ENCODE peak calls at places on chromosomes 1 and 21, in eight cellular contexts. One of them, this sample, is unnamed.
A peak's percentile ranks its signal among the peaks of the same experiment; 100 is the strongest.

GRCh38 chr1:205068457-205069035 is 15.7 kb downstream of the TMEM81 start:
- DNase-seq in HL-60: no peak
- DNase-seq in MCF 10A: no peak
- DNase-seq in Calu3: no peak
- DNase-seq in ascending aorta: no peak
- DNase-seq in HFF-Myc: no peak
- DNase-seq in GM10248: no peak
- DNase-seq in AG10803: peak; percentile 70
- DNase-seq in this sample: no peak

GRCh38 chr1:202010042-202011015 is at the start of gene ELF3:
- DNase-seq in HL-60: no peak
- DNase-seq in MCF 10A: peak; percentile 66
- DNase-seq in Calu3: peak; percentile 98
- DNase-seq in ascending aorta: no peak
- DNase-seq in HFF-Myc: no peak
- DNase-seq in GM10248: peak; percentile 87
- DNase-seq in AG10803: no peak
- DNase-seq in this sample: no peak

GRCh38 chr1:19426294-19427086 is 58.8 kb downstream of the CAPZB start:
- DNase-seq in HL-60: no peak
- DNase-seq in MCF 10A: no peak
- DNase-seq in Calu3: no peak
- DNase-seq in ascending aorta: no peak
- DNase-seq in HFF-Myc: no peak
- DNase-seq in GM10248: no peak
- DNase-seq in AG10803: no peak
- DNase-seq in this sample: peak; percentile 80

GRCh38 chr21:25639167-25639921 is at the start of gene JAM2:
- DNase-seq in HL-60: no peak
- DNase-seq in MCF 10A: peak; percentile 13
- DNase-seq in Calu3: no peak
- DNase-seq in ascending aorta: peak; percentile 67
- DNase-seq in HFF-Myc: no peak
- DNase-seq in GM10248: peak; percentile 83
- DNase-seq in AG10803: peak; percentile 9
- DNase-seq in this sample: peak; percentile 67

GRCh38 chr1:8317647-8318360 is at the start of gene SLC45A1:
- DNase-seq in HL-60: peak; percentile 17
- DNase-seq in MCF 10A: peak; percentile 40
- DNase-seq in Calu3: peak; percentile 65
- DNase-seq in ascending aorta: peak; percentile 89
- DNase-seq in HFF-Myc: peak; percentile 9
- DNase-seq in GM10248: peak; percentile 86
- DNase-seq in AG10803: peak; percentile 41
- DNase-seq in this sample: no peak

GRCh38 chr1:234704106-234704887 is 94.3 kb upstream of the IRF2BP2 start:
- DNase-seq in HL-60: no peak
- DNase-seq in MCF 10A: no peak
- DNase-seq in Calu3: no peak
- DNase-seq in ascending aorta: peak; percentile 37
- DNase-seq in HFF-Myc: no peak
- DNase-seq in GM10248: no peak
- DNase-seq in AG10803: no peak
- DNase-seq in this sample: no peak

GRCh38 chr1:158969166-158969565 is 37.8 kb downstream of the PYHIN1 start:
- DNase-seq in HL-60: no peak
- DNase-seq in MCF 10A: peak; percentile 28
- DNase-seq in Calu3: no peak
- DNase-seq in ascending aorta: no peak
- DNase-seq in HFF-Myc: no peak
- DNase-seq in GM10248: no peak
- DNase-seq in AG10803: no peak
- DNase-seq in this sample: no peak

GRCh38 chr1:152036316-152037216 is at the start of gene S100A11:
- DNase-seq in HL-60: peak; percentile 91
- DNase-seq in MCF 10A: peak; percentile 94
- DNase-seq in Calu3: peak; percentile 96
- DNase-seq in ascending aorta: peak; percentile 95
- DNase-seq in HFF-Myc: no peak
- DNase-seq in GM10248: peak; percentile 66
- DNase-seq in AG10803: peak; percentile 87
- DNase-seq in this sample: peak; percentile 97

GRCh38 chr1:24362982-24363614 is 43.9 kb downstream of the GRHL3 start:
- DNase-seq in HL-60: no peak
- DNase-seq in MCF 10A: peak; percentile 96
- DNase-seq in Calu3: no peak
- DNase-seq in ascending aorta: no peak
- DNase-seq in HFF-Myc: peak; percentile 73
- DNase-seq in GM10248: no peak
- DNase-seq in AG10803: peak; percentile 85
- DNase-seq in this sample: no peak

GRCh38 chr1:38477811-38478210 is 381.8 kb downstream of the RRAGC start:
- DNase-seq in HL-60: no peak
- DNase-seq in MCF 10A: no peak
- DNase-seq in Calu3: no peak
- DNase-seq in ascending aorta: no peak
- DNase-seq in HFF-Myc: no peak
- DNase-seq in GM10248: no peak
- DNase-seq in AG10803: no peak
- DNase-seq in this sample: no peak

GRCh38 chr1:236851871-236852270 is 56.8 kb downstream of the MTR start:
- DNase-seq in HL-60: no peak
- DNase-seq in MCF 10A: no peak
- DNase-seq in Calu3: no peak
- DNase-seq in ascending aorta: no peak
- DNase-seq in HFF-Myc: no peak
- DNase-seq in GM10248: no peak
- DNase-seq in AG10803: no peak
- DNase-seq in this sample: no peak

GRCh38 chr1:12595839-12596821 is 21.9 kb downstream of the DHRS3 start:
- DNase-seq in HL-60: peak; percentile 44
- DNase-seq in MCF 10A: peak; percentile 93
- DNase-seq in Calu3: peak; percentile 94
- DNase-seq in ascending aorta: peak; percentile 96
- DNase-seq in HFF-Myc: peak; percentile 90
- DNase-seq in GM10248: peak; percentile 45
- DNase-seq in AG10803: peak; percentile 99
- DNase-seq in this sample: peak; percentile 93

GRCh38 chr21:34801519-34802132 is 132.8 kb downstream of the CLIC6 start:
- DNase-seq in HL-60: no peak
- DNase-seq in MCF 10A: peak; percentile 52
- DNase-seq in Calu3: peak; percentile 21
- DNase-seq in ascending aorta: peak; percentile 9
- DNase-seq in HFF-Myc: no peak
- DNase-seq in GM10248: peak; percentile 61
- DNase-seq in AG10803: no peak
- DNase-seq in this sample: no peak

GRCh38 chr1:48841466-48841865 is 64.8 kb upstream of the BEND5 start:
- DNase-seq in HL-60: no peak
- DNase-seq in MCF 10A: no peak
- DNase-seq in Calu3: no peak
- DNase-seq in ascending aorta: no peak
- DNase-seq in HFF-Myc: no peak
- DNase-seq in GM10248: no peak
- DNase-seq in AG10803: no peak
- DNase-seq in this sample: no peak

GRCh38 chr1:36609241-36610027 is 126.7 kb upstream of the CSF3R start:
- DNase-seq in HL-60: peak; percentile 58
- DNase-seq in MCF 10A: peak; percentile 70
- DNase-seq in Calu3: peak; percentile 73
- DNase-seq in ascending aorta: no peak
- DNase-seq in HFF-Myc: peak; percentile 19
- DNase-seq in GM10248: peak; percentile 76
- DNase-seq in AG10803: peak; percentile 23
- DNase-seq in this sample: no peak

GRCh38 chr1:157978547-157979403 is 14.7 kb upstream of the KIRREL1 start:
- DNase-seq in HL-60: no peak
- DNase-seq in MCF 10A: no peak
- DNase-seq in Calu3: no peak
- DNase-seq in ascending aorta: no peak
- DNase-seq in HFF-Myc: no peak
- DNase-seq in GM10248: no peak
- DNase-seq in AG10803: no peak
- DNase-seq in this sample: no peak

DNA sequence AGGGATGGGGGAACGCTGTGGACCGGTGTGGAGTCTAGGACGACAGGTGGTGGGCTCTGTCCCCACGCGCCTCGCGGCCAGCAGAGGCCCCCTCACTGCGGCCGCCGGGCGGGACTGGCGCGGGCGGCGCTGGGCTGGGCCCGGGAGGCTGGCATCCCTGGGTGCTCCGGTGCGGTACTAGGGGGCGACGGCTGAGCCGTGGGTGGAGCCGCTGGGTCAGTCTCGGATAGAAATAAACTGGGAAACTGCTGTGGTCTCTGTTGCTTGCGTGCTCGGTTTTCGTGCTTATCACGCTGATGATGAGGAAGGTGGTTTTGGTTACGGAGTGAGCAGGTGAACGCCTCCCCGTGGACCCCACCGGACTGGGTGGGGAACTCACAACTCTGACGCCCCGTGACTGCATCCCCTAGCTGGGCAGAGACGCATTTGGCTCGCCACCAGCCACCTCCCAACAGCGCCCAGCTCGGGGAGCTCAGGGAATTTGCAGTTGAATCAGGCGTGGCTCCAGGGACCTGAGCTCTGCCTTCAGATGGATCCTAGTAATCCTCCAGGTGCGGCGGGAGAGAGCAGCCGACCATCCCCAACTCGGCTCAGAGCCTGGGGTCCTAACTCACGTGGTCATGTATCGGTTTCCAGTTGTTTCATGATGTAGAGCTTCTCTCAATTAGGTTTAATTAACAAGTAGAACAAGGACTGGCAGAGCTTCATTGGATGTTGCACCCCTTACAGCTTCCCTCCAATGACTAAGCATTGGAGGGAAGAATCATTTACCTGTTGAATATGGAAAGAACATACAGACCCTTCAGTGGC is 32.1 kb downstream of the HSD17B7 start:
- DNase-seq in HL-60: no peak
- DNase-seq in MCF 10A: peak; percentile 27
- DNase-seq in Calu3: peak; percentile 51
- DNase-seq in ascending aorta: no peak
- DNase-seq in HFF-Myc: no peak
- DNase-seq in GM10248: peak; percentile 19
- DNase-seq in AG10803: no peak
- DNase-seq in this sample: no peak
- TF ChIP-seq CTCF in HL-60: no peak
- TF ChIP-seq CTCF in MCF 10A: no peak
- TF ChIP-seq CTCF in Calu3: no peak
- TF ChIP-seq CTCF in ascending aorta: no peak
- TF ChIP-seq CTCF in HFF-Myc: no peak
- TF ChIP-seq CTCF in GM10248: no peak
- TF ChIP-seq CTCF in AG10803: no peak
- TF ChIP-seq CTCF in this sample: no peak

DNA sequence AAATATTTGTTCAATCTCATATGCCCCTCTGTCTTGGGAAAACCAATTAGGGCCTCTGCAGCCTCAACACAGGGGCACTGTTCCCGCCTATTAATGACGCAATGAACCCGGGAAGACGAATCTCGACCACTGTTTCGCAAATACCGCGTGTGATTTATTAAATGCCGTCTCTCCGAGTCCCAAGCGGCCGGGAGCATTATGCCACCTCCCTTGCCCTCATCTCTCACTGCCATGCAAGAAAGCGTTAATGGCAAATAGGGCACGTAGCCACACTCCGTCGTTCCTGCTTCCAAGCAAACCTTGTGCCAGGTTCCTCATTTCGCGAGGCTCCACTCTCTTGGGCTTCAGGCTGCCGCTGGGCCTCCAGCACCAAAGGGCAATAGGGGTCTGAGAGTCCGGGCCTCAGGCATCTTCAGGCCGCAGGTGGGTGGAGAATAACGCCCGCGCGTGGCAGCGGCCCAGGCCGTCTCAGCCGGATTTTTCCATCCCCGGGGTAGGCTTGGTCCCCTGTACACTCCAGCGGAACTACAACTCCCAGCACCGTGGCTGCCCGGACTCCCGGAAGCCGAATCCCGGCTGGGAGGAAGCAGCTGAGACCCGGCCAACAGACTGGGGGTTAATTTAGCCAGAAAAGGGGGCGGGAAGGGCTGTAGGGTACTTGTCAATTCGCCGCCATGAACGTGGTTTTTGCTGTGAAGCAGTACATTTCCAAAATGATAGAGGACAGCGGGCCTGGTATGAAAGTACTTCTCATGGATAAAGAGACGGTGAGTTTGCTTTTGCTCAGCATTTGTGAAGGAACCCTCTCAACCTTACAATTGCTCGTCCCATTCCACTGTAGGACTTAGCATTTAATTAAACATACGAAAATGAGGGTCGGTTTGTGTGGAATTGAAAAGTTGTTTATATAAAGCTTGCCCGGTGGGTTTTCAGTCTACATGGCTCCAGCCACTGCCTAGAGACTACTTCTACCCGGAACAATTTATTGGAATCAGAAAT is at the start of gene VPS45:
- DNase-seq in HL-60: peak; percentile 91
- DNase-seq in MCF 10A: peak; percentile 95
- DNase-seq in Calu3: peak; percentile 93
- DNase-seq in ascending aorta: peak; percentile 96
- DNase-seq in HFF-Myc: peak; percentile 71
- DNase-seq in GM10248: peak; percentile 88
- DNase-seq in AG10803: peak; percentile 87
- DNase-seq in this sample: peak; percentile 94
- TF ChIP-seq CTCF in HL-60: no peak
- TF ChIP-seq CTCF in MCF 10A: no peak
- TF ChIP-seq CTCF in Calu3: no peak
- TF ChIP-seq CTCF in ascending aorta: no peak
- TF ChIP-seq CTCF in HFF-Myc: peak; percentile 22
- TF ChIP-seq CTCF in GM10248: no peak
- TF ChIP-seq CTCF in AG10803: no peak
- TF ChIP-seq CTCF in this sample: no peak

GRCh38 chr1:185238447-185238846 is 78.6 kb downstream of the IVNS1ABP start:
- DNase-seq in HL-60: no peak
- DNase-seq in MCF 10A: peak; percentile 24
- DNase-seq in Calu3: no peak
- DNase-seq in ascending aorta: no peak
- DNase-seq in HFF-Myc: no peak
- DNase-seq in GM10248: no peak
- DNase-seq in AG10803: peak; percentile 36
- DNase-seq in this sample: no peak
- TF ChIP-seq CTCF in HL-60: no peak
- TF ChIP-seq CTCF in MCF 10A: peak; percentile 25
- TF ChIP-seq CTCF in Calu3: peak; percentile 14
- TF ChIP-seq CTCF in ascending aorta: no peak
- TF ChIP-seq CTCF in HFF-Myc: no peak
- TF ChIP-seq CTCF in GM10248: peak; percentile 15
- TF ChIP-seq CTCF in AG10803: peak; percentile 58
- TF ChIP-seq CTCF in this sample: no peak

DNA sequence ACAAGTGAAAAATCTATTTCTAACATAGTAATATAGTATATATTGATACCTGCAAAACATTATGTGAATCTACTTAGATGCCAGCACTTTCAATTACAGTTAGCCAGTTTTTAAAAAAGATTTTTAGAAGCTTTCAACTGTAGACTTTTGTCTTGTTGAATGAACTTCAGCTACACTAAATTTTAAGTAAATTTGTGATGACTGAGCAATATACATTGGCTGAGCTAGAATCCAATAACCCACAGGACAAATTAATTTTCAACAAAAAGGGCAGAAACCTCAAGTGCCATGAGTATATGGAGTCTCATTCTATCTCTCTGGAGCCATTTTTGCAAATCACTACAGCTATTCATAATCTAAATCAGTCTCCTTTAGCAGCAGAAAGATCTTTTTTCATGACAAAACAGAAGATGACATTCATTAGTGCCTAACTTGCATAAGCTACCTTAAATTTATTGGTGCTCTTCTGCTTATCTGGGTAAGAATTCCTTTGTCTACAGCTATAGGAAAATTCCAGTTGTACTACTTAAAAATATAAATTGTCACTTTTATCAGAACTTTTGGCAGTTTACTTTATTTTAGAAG is 100.3 kb downstream of the ATG4C start:
- DNase-seq in HL-60: no peak
- DNase-seq in MCF 10A: no peak
- DNase-seq in Calu3: no peak
- DNase-seq in ascending aorta: no peak
- DNase-seq in HFF-Myc: no peak
- DNase-seq in GM10248: no peak
- DNase-seq in AG10803: no peak
- DNase-seq in this sample: no peak
- TF ChIP-seq CTCF in HL-60: no peak
- TF ChIP-seq CTCF in MCF 10A: no peak
- TF ChIP-seq CTCF in Calu3: no peak
- TF ChIP-seq CTCF in ascending aorta: no peak
- TF ChIP-seq CTCF in HFF-Myc: no peak
- TF ChIP-seq CTCF in GM10248: no peak
- TF ChIP-seq CTCF in AG10803: no peak
- TF ChIP-seq CTCF in this sample: no peak